ENCODE peak calls at places on chromosomes 11 and 22, in four cellular contexts. X, J, G and M are unnamed samples.
A peak's percentile ranks its signal among the peaks of the same experiment; 100 is the strongest.

GRCh38 chr22:39433476-39434242 is 23.2 kb upstream of the MGAT3 start:
- DNase-seq in J (no peak), X (no peak), G (no peak), M (no peak)

GRCh38 chr11:86369668-86370067 is 5.0 kb upstream of the CCDC81 start:
- DNase-seq in X (no peak), G (no peak), J (no peak), M (no peak)

GRCh38 chr11:87063982-87064381 is 26.2 kb downstream of the TMEM135 start:
- DNase-seq in X (no peak), J (no peak), G (peak; percentile 47), M (peak; percentile 19)

GRCh38 chr22:43876866-43877509 is 14.7 kb upstream of the SULT4A1 start:
- DNase-seq in G (no peak), X (no peak), J (no peak), M (no peak)

GRCh38 chr11:26229270-26229669 is 102.7 kb upstream of the ANO3 start:
- DNase-seq in G (peak; percentile 63), J (no peak), X (no peak), M (peak; percentile 99)

GRCh38 chr11:34349882-34350281 is 7.9 kb downstream of the ABTB2 start:
- DNase-seq in J (no peak), G (no peak), X (no peak), M (no peak)

GRCh38 chr11:57302489-57302888 is 22.3 kb downstream of the TNKS1BP1 start:
- DNase-seq in J (no peak), G (no peak), X (no peak), M (no peak)

GRCh38 chr11:65663634-65664200 is 1.0 kb upstream of the RELA start:
- DNase-seq in X (no peak), G (peak; percentile 55), J (no peak), M (peak; percentile 75)

GRCh38 chr11:128865490-128865889 is 1.6 kb downstream of the KCNJ1 start:
- DNase-seq in G (peak; percentile 44), J (no peak), X (no peak), M (no peak)

GRCh38 chr11:45347343-45347742 is 61.2 kb upstream of the SYT13 start:
- DNase-seq in G (no peak), J (no peak), X (no peak), M (no peak)

GRCh38 chr11:33670250-33671011 is 30.2 kb downstream of the C11orf91 start:
- DNase-seq in G (peak; percentile 80), J (peak; percentile 10), X (no peak), M (peak; percentile 42)

GRCh38 chr11:96219981-96220623 is 122.9 kb downstream of the MAML2 start:
- DNase-seq in J (no peak), X (no peak), G (peak; percentile 66), M (peak; percentile 75)

GRCh38 chr22:45228401-45228754 is 12.3 kb downstream of the KIAA0930 start:
- DNase-seq in G (no peak), X (no peak), J (no peak), M (no peak)

GRCh38 chr11:17767301-17767885 is 32.8 kb downstream of the KCNC1 start:
- DNase-seq in G (no peak), X (no peak), J (no peak), M (no peak)

GRCh38 chr22:19820880-19821522 is 33.7 kb downstream of the GNB1L start:
- DNase-seq in X (no peak), G (no peak), J (no peak), M (no peak)

GRCh38 chr22:42074153-42074750 is at the start of gene PHETA2:
- DNase-seq in J (peak; percentile 46), G (peak; percentile 50), X (peak; percentile 35), M (peak; percentile 37)

GRCh38 chr11:128288368-128288767 is 299.0 kb downstream of the ETS1 start:
- DNase-seq in X (no peak), J (no peak), G (no peak), M (peak; percentile 32)

GRCh38 chr22:45599836-45600577 is 71.6 kb upstream of the ATXN10 start:
- DNase-seq in G (no peak), J (no peak), X (no peak), M (no peak)

GRCh38 chr11:121416909-121417567 is 35.1 kb upstream of the SORL1 start:
- DNase-seq in J (peak; percentile 77), G (peak; percentile 62), X (no peak), M (peak; percentile 94)

GRCh38 chr11:120521176-120521575 is 9.6 kb downstream of the GRIK4 start:
- DNase-seq in G (no peak), X (no peak), J (no peak), M (no peak)